ENCODE peak calls at places on chromosome X, in seven cellular contexts. A, Y, J, R, N, Z and C are unnamed samples. For H3K4me1, the result is how much of the 10 kb centered on the place peaks cover.

GRCh38 chrX:118495958-118496762 is 545 bp downstream of the DOCK11 start:
- DNase-seq in R (peak), A (peak), Z (no peak), N (peak), J (peak), Y (no peak), C (peak)

GRCh38 chrX:74536142-74537010 is 78.0 kb downstream of the RLIM start:
- DNase-seq in Y (peak), A (peak), J (peak), N (peak), R (peak), Z (peak), C (peak)

GRCh38 chrX:47751670-47752069 is 85.0 kb upstream of the ZNF81 start:
- DNase-seq in J (no peak), Y (no peak), N (no peak), A (no peak), Z (no peak), R (no peak), C (no peak)

GRCh38 chrX:47501226-47502071 is 18.4 kb upstream of the ZNF41 start:
- DNase-seq in N (no peak), J (no peak), Z (no peak), R (no peak), Y (no peak), A (no peak), C (no peak)

GRCh38 chrX:152898442-152898841 is 575 bp downstream of the ZNF185 start:
- DNase-seq in Y (no peak), J (no peak), Z (no peak), A (no peak), R (no peak), N (no peak), C (no peak)

GRCh38 chrX:2707334-2707760 is 16.3 kb downstream of the CD99 start:
- DNase-seq in N (peak), A (no peak), R (no peak), Z (peak), J (no peak), Y (peak), C (peak)

GRCh38 chrX:21974011-21974385 is 33.5 kb downstream of the SMS start:
- DNase-seq in J (no peak), R (no peak), N (no peak), Y (no peak), Z (no peak), A (no peak), C (no peak)

GRCh38 chrX:134764202-134764785 is 106.0 kb upstream of the PLAC1 start:
- DNase-seq in Y (no peak), R (no peak), A (no peak), J (no peak), N (no peak), Z (no peak), C (no peak)

GRCh38 chrX:92270936-92271655 is 491.9 kb downstream of the PCDH11X start:
- DNase-seq in J (no peak), Y (no peak), A (no peak), R (no peak), Z (no peak), N (no peak), C (no peak)

GRCh38 chrX:130173190-130173895 is 1.6 kb downstream of the RAB33A start:
- DNase-seq in Z (no peak), Y (no peak), R (peak), A (peak), J (no peak), N (no peak), C (no peak)

GRCh38 chrX:119698835-119699234 is 5.9 kb upstream of the SEPTIN6 start:
- DNase-seq in A (no peak), N (no peak), Y (no peak), R (no peak), Z (no peak), J (no peak), C (no peak)

GRCh38 chrX:149916745-149917392 is 12.5 kb upstream of the HSFX4 start:
- DNase-seq in R (no peak), A (no peak), N (no peak), Z (no peak), J (no peak), Y (no peak), C (no peak)

GRCh38 chrX:10023821-10024220 is 56.7 kb downstream of the CLDN34 start:
- DNase-seq in Y (no peak), J (no peak), N (no peak), R (no peak), A (no peak), Z (no peak), C (no peak)

GRCh38 chrX:119187298-119187697 is 48.8 kb upstream of the PGRMC1 start:
- DNase-seq in Z (no peak), N (no peak), R (no peak), Y (no peak), A (no peak), J (no peak), C (no peak)

GRCh38 chrX:110213183-110213582 is 104.7 kb downstream of the AMMECR1 start:
- DNase-seq in Z (no peak), A (no peak), Y (no peak), N (no peak), J (no peak), R (no peak), C (no peak)
- H3K4me1 ChIP-seq in Z (under half), A (under half), Y (under half), N (under half), J (under half), R (under half), C (under half)

GRCh38 chrX:13007519-13008188 is 32.7 kb downstream of the TMSB4X start:
- DNase-seq in Y (no peak), Z (no peak), J (no peak), A (no peak), N (no peak), R (no peak), C (no peak)

GRCh38 chrX:13009844-13010243 is 34.6 kb downstream of the FAM9C start:
- DNase-seq in N (no peak), R (no peak), J (no peak), Y (no peak), Z (no peak), A (no peak), C (no peak)

GRCh38 chrX:13009256-13009655 is 34.3 kb downstream of the TMSB4X start:
- DNase-seq in A (no peak), J (no peak), Z (no peak), Y (no peak), N (peak), R (no peak), C (no peak)

GRCh38 chrX:13008851-13009250 is 33.9 kb downstream of the TMSB4X start:
- DNase-seq in A (no peak), Y (no peak), R (no peak), J (no peak), Z (no peak), N (no peak), C (no peak)

DNA sequence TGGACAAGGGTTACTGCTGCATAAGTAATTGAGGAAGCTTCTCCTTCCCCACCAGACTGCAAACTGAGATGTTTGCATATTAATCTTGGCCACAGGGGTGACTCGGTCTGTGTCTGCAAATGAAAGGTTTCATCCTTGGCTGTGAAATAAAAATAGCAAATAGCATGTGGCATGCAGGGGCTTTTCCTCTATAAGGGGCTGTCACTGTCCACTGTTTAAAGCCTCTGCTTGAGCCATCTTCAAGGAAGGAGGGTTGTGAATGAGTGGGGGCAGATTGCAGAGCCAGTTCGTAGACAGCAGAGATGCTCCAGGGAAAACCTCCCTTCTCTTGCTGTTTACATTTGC is 33.3 kb downstream of the TMSB4X start:
- DNase-seq in Y (no peak), Z (no peak), N (no peak), J (no peak), R (no peak), A (no peak), C (no peak)
- TF ChIP-seq POLR2A in Y (no peak), Z (no peak), N (no peak), J (no peak), R (no peak), A (no peak), C (no peak)

DNA sequence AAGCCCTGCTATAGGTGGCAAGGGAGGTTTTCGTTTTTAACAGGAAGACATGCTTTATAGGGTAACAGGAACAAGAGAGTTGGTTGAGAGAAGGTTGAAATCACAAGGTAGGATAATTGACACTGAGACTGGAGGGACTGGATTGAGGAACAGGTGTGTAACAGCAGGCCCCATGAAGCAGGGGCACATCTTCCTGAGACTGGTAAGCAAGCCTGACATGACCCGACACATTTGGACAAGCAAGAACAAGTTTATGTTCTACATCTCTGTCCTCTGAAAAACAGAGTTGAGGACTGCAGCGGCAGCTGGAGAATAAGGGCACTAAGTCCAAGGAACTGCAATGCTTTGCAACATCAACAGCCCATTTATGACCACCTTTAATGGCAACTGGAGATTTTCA is 5.2 kb downstream of the RPS4X start:
- DNase-seq in Z (no peak), Y (no peak), N (no peak), A (no peak), J (no peak), R (no peak), C (no peak)
- H3K4me1 ChIP-seq in Z (under half), Y (under half), N (under half), A (under half), J (under half), R (under half), C (under half)

GRCh38 chrX:54529559-54530357 is at the start of gene GNL3L:
- DNase-seq in R (peak), A (peak), J (peak), N (peak), Z (peak), Y (peak), C (peak)
- TF ChIP-seq POLR2A in R (peak), A (peak), J (no peak), N (no peak), Z (no peak), Y (peak), C (no peak)

DNA sequence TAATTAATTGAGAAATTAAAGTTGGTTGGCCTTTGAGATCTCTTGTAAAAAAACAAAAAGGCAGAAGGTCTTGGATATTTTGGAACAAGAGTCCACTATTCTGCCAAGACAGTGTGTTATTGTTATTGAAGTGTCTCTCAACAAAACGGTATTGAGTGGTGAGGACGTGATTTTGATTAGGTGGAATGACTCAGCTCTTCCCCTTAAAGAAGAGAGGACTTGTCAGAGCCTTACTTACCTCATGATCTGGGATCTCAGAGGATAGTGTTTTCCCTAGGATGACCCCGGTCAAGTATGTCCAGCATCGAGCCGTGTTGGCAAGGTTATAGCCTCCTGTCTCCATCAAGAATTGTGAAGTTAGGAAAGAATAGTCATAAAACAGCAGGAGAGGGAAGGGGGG is 110.9 kb downstream of the HDAC8 start:
- DNase-seq in Y (no peak), Z (peak), A (no peak), R (no peak), J (no peak), N (no peak), C (no peak)
- H3K4me1 ChIP-seq in Y (under half), Z (under half), A (under half), R (under half), J (under half), N (under half), C (under half)

GRCh38 chrX:154428176-154429171 is at the start of gene ATP6AP1:
- DNase-seq in Z (peak), J (peak), Y (peak), R (peak), A (peak), N (peak), C (peak)
- TF ChIP-seq POLR2A in Z (no peak), J (no peak), Y (no peak), R (peak), A (peak), N (peak), C (peak)

DNA sequence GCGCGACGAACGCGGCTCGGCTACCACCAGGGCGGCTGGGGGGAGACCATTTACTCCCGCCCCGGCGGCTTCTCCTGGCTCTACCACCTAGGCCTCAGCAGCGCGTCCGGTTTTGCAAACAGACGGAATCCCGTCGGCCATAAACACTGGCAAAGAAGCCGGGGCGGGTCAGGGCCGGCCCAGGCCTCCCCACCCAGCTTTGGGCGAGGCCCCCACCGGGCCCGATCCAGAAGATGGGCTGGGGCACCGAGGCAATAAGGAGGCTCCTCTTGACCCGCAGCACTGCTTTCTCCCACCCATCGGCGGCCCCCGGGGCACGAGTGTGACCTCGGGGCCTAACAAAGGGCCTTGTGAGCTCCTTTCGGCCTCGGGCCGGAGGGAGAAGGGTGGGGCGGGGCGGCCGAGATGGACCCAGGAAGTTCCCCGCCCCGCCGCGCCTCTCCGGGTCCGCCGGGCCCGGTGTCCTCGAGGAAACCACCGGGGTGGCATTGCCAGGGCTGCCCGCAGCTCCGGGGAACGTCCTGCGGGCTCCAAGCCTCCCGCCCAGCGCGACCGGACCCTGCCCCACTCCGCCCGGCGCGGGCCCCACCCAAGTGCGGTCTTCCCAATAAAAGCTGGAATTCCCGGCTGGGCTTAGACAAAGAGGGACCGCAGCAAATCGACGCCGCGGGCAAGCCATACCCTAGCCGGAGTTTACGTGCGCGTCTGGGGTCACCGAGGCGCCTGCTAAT is 5.9 kb downstream of the BCOR start:
- DNase-seq in Z (no peak), J (no peak), N (no peak), R (no peak), Y (no peak), A (no peak), C (no peak)
- H3K4me1 ChIP-seq in Z (under half), J (under half), N (under half), R (under half), Y (under half), A (under half), C (half or more)